ENCODE peak calls at places on chromosomes 4 and X, in eight cellular contexts. G is CD4-positive, alpha-beta memory T cell; H is tibial artery; A is GM12891; O is A549; X is lower leg skin; Z is Jurkat, Clone E6-1; K is activated CD8-positive, alpha-beta memory T cell treated with anti-CD3 and anti-CD28 coated beads for 24 hours. E is an unnamed sample.

GRCh38 chr4:89681219-89681618 is 155.7 kb downstream of the SNCA start:
- DNase-seq in G (no peak), H (no peak), A (no peak), O (no peak), X (peak), Z (no peak), K (no peak), E (no peak)

GRCh38 chr4:25792200-25792791 is 70.5 kb downstream of the SEL1L3 start:
- DNase-seq in G (no peak), H (no peak), A (no peak), O (peak), X (peak), Z (no peak), K (no peak), E (no peak)

GRCh38 chr4:168021666-168022065 is 70.7 kb upstream of the ANXA10 start:
- DNase-seq in G (no peak), H (no peak), A (no peak), O (no peak), X (no peak), Z (no peak), K (no peak), E (no peak)

GRCh38 chr4:187996502-187997177 is 1.1 kb downstream of the ZFP42 start:
- DNase-seq in G (no peak), H (no peak), A (no peak), O (no peak), X (no peak), Z (no peak), K (no peak), E (no peak)

GRCh38 chrX:54415534-54416350 is 24.5 kb upstream of the TSR2 start:
- DNase-seq in G (no peak), H (no peak), A (no peak), O (no peak), X (no peak), Z (peak), K (no peak), E (no peak)

GRCh38 chr4:15149842-15150592 is 147.7 kb downstream of the CPEB2 start:
- DNase-seq in G (no peak), H (peak), A (no peak), O (peak), X (peak), Z (no peak), K (no peak), E (peak)

GRCh38 chr4:18110099-18110498 is 88.5 kb upstream of the LCORL start:
- DNase-seq in G (no peak), H (no peak), A (no peak), O (no peak), X (no peak), Z (no peak), K (no peak), E (no peak)

GRCh38 chr4:76950052-76950845 is 697 bp downstream of the SEPTIN11 start:
- DNase-seq in G (peak), H (peak), A (peak), O (peak), X (peak), Z (peak), K (peak), E (peak)

GRCh38 chr4:94452476-94453300 is 946 bp downstream of the PDLIM5 start:
- DNase-seq in G (no peak), H (peak), A (no peak), O (peak), X (peak), Z (no peak), K (peak), E (peak)

GRCh38 chrX:39519213-39519544 is 578.6 kb downstream of the BCOR start:
- DNase-seq in G (no peak), H (no peak), A (no peak), O (no peak), X (no peak), Z (no peak), K (no peak), E (peak)

GRCh38 chr4:109078724-109079123 is 223.7 kb downstream of the COL25A1 start:
- DNase-seq in G (no peak), H (no peak), A (no peak), O (no peak), X (no peak), Z (no peak), K (no peak), E (peak)

GRCh38 chr4:122090989-122091388 is 61.1 kb upstream of the BLTP1 start:
- DNase-seq in G (no peak), H (no peak), A (no peak), O (no peak), X (no peak), Z (no peak), K (no peak), E (no peak)

GRCh38 chr4:52914051-52914605 is 52.0 kb downstream of the RASL11B start:
- DNase-seq in G (no peak), H (no peak), A (no peak), O (no peak), X (no peak), Z (no peak), K (no peak), E (no peak)

GRCh38 chr4:155593793-155594192 is 72.9 kb upstream of the GUCY1A1 start:
- DNase-seq in G (no peak), H (no peak), A (no peak), O (no peak), X (no peak), Z (no peak), K (no peak), E (no peak)

GRCh38 chr4:15427126-15427525 is 707 bp upstream of the C1QTNF7 start:
- DNase-seq in G (no peak), H (no peak), A (no peak), O (no peak), X (no peak), Z (no peak), K (no peak), E (no peak)

GRCh38 chr4:165839615-165840333 is 33.3 kb upstream of the TLL1 start:
- DNase-seq in G (no peak), H (no peak), A (no peak), O (no peak), X (no peak), Z (no peak), K (no peak), E (no peak)

GRCh38 chr4:139617702-139618490 is 47.7 kb upstream of the MGST2 start:
- DNase-seq in G (no peak), H (no peak), A (no peak), O (peak), X (no peak), Z (no peak), K (no peak), E (no peak)

GRCh38 chr4:184163813-184164212 is 53.9 kb downstream of the ENPP6 start:
- DNase-seq in G (no peak), H (no peak), A (peak), O (peak), X (peak), Z (no peak), K (no peak), E (peak)

GRCh38 chrX:125131146-125131545 is 188.5 kb upstream of the TEX13C start:
- DNase-seq in G (no peak), H (no peak), A (no peak), O (peak), X (no peak), Z (peak), K (no peak), E (no peak)

GRCh38 chrX:100883654-100884053 is 9.5 kb upstream of the NOX1 start:
- DNase-seq in G (no peak), H (no peak), A (no peak), O (peak), X (no peak), Z (no peak), K (no peak), E (no peak)

GRCh38 chr4:48902266-48902665 is 4.3 kb downstream of the OCIAD2 start:
- DNase-seq in G (no peak), H (no peak), A (no peak), O (peak), X (no peak), Z (no peak), K (no peak), E (no peak)

GRCh38 chr4:46123872-46124755 is at the start of gene GABRG1:
- DNase-seq in G (no peak), H (no peak), A (no peak), O (no peak), X (peak), Z (no peak), K (no peak), E (peak)

GRCh38 chr4:101075536-101075935 is 271.8 kb downstream of the PPP3CA start:
- DNase-seq in G (no peak), H (no peak), A (no peak), O (no peak), X (no peak), Z (no peak), K (no peak), E (no peak)

GRCh38 chrX:2500091-2500680 is 590 bp downstream of the DHRSX start:
- DNase-seq in G (peak), H (peak), A (no peak), O (peak), X (peak), Z (no peak), K (peak), E (peak)

GRCh38 chr4:11409632-11410031 is 19.1 kb downstream of the HS3ST1 start:
- DNase-seq in G (no peak), H (no peak), A (no peak), O (no peak), X (no peak), Z (no peak), K (no peak), E (no peak)

GRCh38 chr4:125187621-125188176 is 127.1 kb upstream of the FAT4 start:
- DNase-seq in G (no peak), H (no peak), A (no peak), O (no peak), X (no peak), Z (no peak), K (no peak), E (no peak)

E was measured in pons.